ENCODE peak calls at places on chromosomes 3 and 15, in four cellular contexts. W is fibroblast of lung, A is SK-N-SH, R is colonic mucosa. E is an unnamed sample.

GRCh38 chr3:189365609-189366564 is 194.1 kb downstream of the TPRG1 start:
- DNase-seq in W (no peak), A (no peak), R (no peak), E (no peak)

GRCh38 chr15:100007609-100008008 is 274.4 kb upstream of the LYSMD4 start:
- DNase-seq in W (no peak), A (no peak), R (no peak), E (no peak)

GRCh38 chr3:152379415-152380042 is 110.8 kb downstream of the MBNL1 start:
- DNase-seq in W (no peak), A (no peak), R (no peak), E (no peak)

GRCh38 chr3:140711719-140712086 is 33.8 kb downstream of the TRIM42 start:
- DNase-seq in W (no peak), A (no peak), R (no peak), E (no peak)

GRCh38 chr3:107347717-107348116 is 29.5 kb upstream of the CCDC54 start:
- DNase-seq in W (no peak), A (no peak), R (no peak), E (no peak)

GRCh38 chr3:126432361-126432760 is 37.7 kb downstream of the CFAP100 start:
- DNase-seq in W (peak; percentile 12), A (no peak), R (no peak), E (no peak)

GRCh38 chr3:16060358-16060852 is 114.1 kb upstream of the GALNT15 start:
- DNase-seq in W (peak; percentile 100), A (no peak), R (no peak), E (peak; percentile 80)

GRCh38 chr3:11606865-11607440 is 36.8 kb downstream of the VGLL4 start:
- DNase-seq in W (no peak), A (no peak), R (no peak), E (no peak)

GRCh38 chr15:92787116-92787515 is 113.0 kb upstream of the CHD2 start:
- DNase-seq in W (no peak), A (no peak), R (no peak), E (no peak)

GRCh38 chr3:99704417-99704816 is 66.0 kb downstream of the COL8A1 start:
- DNase-seq in W (no peak), A (no peak), R (no peak), E (no peak)

GRCh38 chr3:163132111-163132510 is 1635.5 kb downstream of the OTOL1 start:
- DNase-seq in W (no peak), A (no peak), R (no peak), E (no peak)

GRCh38 chr3:163126115-163126514 is 1629.5 kb downstream of the OTOL1 start:
- DNase-seq in W (no peak), A (no peak), R (no peak), E (no peak)

DNA sequence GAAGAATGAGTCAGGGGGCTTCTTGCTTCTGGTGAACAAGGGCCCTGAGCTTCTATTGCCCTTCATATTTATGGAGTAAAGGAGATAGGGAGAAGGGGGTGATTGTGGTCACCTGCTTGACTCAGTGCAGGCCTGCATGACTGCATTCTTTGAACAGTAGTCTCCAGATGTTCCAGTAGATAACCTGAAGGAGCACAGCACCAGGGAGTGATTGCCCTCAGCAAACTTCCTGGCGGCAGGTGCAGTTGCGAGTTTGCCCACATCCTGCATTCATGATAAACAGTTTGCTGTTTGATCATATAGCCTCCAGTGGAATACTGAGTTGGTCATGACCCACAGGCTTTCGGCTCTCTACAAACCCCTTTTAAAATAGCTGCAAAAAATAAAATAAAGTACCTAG is 1632.7 kb downstream of the OTOL1 start:
- DNase-seq in W (no peak), A (no peak), R (no peak), E (no peak)
- H3K9me3 ChIP-seq in W (no peaks in the 10 kb centered on the region), A (no peaks in the 10 kb centered on the region), R (no peaks in the 10 kb centered on the region), E (peaks cover 3% of the 10 kb centered on the region)

GRCh38 chr3:112074616-112075497 is 11.3 kb upstream of the C3orf52 start:
- DNase-seq in W (peak; percentile 90), A (no peak), R (peak; percentile 70), E (peak; percentile 79)
- H3K9ac ChIP-seq in W (no peak overlapping the region), A (peak overlapping the region; percentile 55), R (peak overlapping the region; percentile 79), E (no peak overlapping the region)

GRCh38 chr3:12909710-12910109 is 68.3 kb upstream of the RPL32 start:
- DNase-seq in W (no peak), A (no peak), R (no peak), E (no peak)
- H3K4me1 ChIP-seq in W (no peaks in the 10 kb centered on the region), A (no peaks in the 10 kb centered on the region), R (no peaks in the 10 kb centered on the region), E (no peaks in the 10 kb centered on the region)

GRCh38 chr3:93861021-93861420 is 112.7 kb downstream of the PROS1 start:
- DNase-seq in W (no peak), A (no peak), R (no peak), E (no peak)
- H3K9me3 ChIP-seq in W (no peaks in the 10 kb centered on the region), A (no peaks in the 10 kb centered on the region), R (no peaks in the 10 kb centered on the region), E (no peaks in the 10 kb centered on the region)

GRCh38 chr3:191329654-191330308 is 545 bp downstream of the UTS2B start:
- DNase-seq in W (peak; percentile 74), A (no peak), R (peak; percentile 64), E (no peak)

GRCh38 chr3:191328383-191328962 is 721 bp upstream of the CCDC50 start:
- DNase-seq in W (no peak), A (peak; percentile 24), R (no peak), E (no peak)

GRCh38 chr3:191328963-191329653 is at the start of gene CCDC50:
- DNase-seq in W (peak; percentile 78), A (peak; percentile 90), R (peak; percentile 88), E (peak; percentile 96)

GRCh38 chr3:191331443-191331842 is 1.1 kb upstream of the UTS2B start:
- DNase-seq in W (peak; percentile 32), A (no peak), R (no peak), E (no peak)

DNA sequence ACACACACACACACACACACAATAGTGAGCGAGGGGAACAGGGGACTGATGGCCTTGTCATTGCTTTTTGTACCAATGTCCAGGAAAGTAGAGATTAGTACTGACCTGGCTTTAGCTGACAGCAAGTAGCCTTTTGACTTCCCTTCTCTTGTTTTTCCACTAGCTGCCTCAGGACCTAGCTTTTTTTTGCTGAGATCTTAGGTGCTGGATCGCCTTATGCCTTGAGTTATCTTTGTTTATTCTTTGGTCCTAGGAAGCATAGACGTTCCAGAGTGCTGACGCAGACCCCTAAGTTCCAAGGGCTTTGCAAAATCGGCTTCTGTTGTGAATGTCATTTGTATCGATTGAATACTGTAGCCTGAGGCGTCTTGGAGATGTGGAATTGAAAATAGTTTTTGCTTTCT is at the start of gene UTS2B:
- DNase-seq in W (peak; percentile 83), A (no peak), R (no peak), E (no peak)
- H3K9ac ChIP-seq in W (peak within 1 kb of the TSS; percentile 96), A (peak within 1 kb of the TSS; percentile 94), R (peak within 1 kb of the TSS; percentile 85), E (peak within 1 kb of the TSS; percentile 73)

GRCh38 chr15:68796576-68796975 is 24.1 kb downstream of the ANP32A start:
- DNase-seq in W (no peak), A (no peak), R (no peak), E (no peak)

GRCh38 chr15:68797589-68798377 is 22.9 kb downstream of the ANP32A start:
- DNase-seq in W (no peak), A (peak; percentile 45), R (no peak), E (no peak)

GRCh38 chr15:68797157-68797556 is 23.5 kb downstream of the ANP32A start:
- DNase-seq in W (peak; percentile 36), A (no peak), R (no peak), E (no peak)

GRCh38 chr15:68800875-68801274 is 19.8 kb downstream of the ANP32A start:
- DNase-seq in W (no peak), A (no peak), R (no peak), E (no peak)

GRCh38 chr15:68798695-68799094 is 22.0 kb downstream of the ANP32A start:
- DNase-seq in W (no peak), A (no peak), R (no peak), E (no peak)
- H3K4me1 ChIP-seq in W (peaks cover 5% of the 10 kb centered on the region), A (peaks cover 7% of the 10 kb centered on the region), R (peaks cover 16% of the 10 kb centered on the region), E (peaks cover 31% of the 10 kb centered on the region)

DNA sequence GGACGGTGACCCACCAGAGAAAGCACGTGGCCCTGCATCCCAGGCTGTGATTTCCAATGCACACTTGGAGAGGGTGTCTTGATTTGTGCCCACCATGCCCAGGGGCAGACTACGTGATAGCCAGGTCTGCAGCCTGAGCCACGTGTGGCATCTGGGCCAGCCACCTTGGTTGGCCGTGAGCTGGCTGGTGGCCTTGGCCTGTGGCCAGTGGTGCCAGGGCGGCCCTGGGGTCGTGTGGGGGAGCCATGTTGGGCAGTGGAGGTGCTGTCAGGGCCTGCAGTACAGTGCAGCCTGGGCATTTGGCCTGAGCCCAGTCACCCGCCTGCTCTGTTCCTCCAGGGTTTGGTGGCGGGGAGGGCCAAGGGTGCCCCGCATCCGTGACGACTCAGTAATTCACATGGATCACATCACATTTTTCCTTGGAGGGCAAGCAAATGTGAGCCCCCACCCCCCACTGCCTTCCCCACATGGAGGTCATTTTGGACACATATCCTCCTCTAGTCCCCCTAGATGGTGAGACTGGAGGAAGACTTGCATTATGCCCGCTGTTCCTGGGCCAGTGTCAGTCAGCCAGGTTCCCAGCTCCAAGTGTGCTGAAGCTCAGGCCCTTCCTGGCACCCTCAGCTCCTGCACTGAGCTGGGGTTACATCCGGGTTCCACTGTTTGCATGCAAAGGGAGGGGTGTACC is 201.4 kb downstream of the UBE3A start:
- DNase-seq in W (no peak), A (no peak), R (no peak), E (peak; percentile 53)
- H3K9me3 ChIP-seq in W (no peaks in the 10 kb centered on the region), A (no peaks in the 10 kb centered on the region), R (no peaks in the 10 kb centered on the region), E (no peaks in the 10 kb centered on the region)

DNA sequence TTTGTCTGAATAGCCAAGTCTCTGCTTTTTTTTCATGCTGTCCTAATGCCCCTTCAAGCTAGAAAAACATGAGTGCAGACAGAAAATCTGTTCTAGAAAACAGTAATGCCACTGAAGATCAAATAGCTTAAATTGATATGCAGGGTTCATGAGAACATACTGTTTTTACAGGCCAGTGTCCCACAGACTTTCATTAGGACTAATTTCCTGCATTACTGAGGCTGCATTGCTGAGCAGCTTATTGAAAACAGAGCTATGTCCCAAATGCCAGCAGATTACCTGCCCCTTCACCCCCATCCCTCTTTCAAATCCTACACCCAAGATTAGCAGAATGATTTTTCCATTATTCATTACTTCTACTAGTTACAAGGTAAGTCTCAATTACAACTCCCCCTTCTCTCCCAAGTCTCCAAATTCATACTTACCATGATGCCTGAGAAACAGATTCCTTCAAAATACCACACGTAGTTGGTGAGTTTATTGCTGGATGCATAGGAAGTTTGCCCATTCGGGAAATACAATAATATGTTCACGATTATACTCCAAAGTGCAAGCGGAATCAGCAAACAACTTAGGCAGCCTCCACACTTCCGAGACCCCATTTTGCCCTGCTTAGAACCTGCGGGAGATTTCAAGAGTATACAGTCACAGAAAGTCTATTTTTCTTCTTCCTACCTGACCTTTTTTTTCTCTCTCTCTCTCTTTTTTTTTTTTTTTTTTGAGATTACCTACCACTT is 487 bp downstream of the TM4SF18 start:
- DNase-seq in W (no peak), A (no peak), R (no peak), E (no peak)
- H3K9ac ChIP-seq in W (no peak overlapping the region), A (no peak overlapping the region), R (no peak overlapping the region), E (peak overlapping the region; percentile 58)

E was measured in kidney.